ENCODE peak calls at places on chromosomes 12 and 14, in ten cellular contexts. One of them, this sample, is unnamed.

GRCh38 chr12:90368081-90368480 is 586.9 kb downstream of the CCER1 start:
- DNase-seq in A549: no peak
- DNase-seq in neural progenitor cell: no peak
- DNase-seq in psoas muscle: no peak
- DNase-seq in astrocyte of the cerebellum: no peak
- DNase-seq in hepatocyte: no peak
- DNase-seq in GM23338: no peak
- DNase-seq in right lobe of liver: no peak
- DNase-seq in CD8-positive, alpha-beta T cell: no peak
- DNase-seq in thyroid gland: no peak
- DNase-seq in this sample: no peak

GRCh38 chr14:75821828-75822521 is 159.8 kb downstream of the TGFB3 start:
- DNase-seq in A549: no peak
- DNase-seq in neural progenitor cell: no peak
- DNase-seq in psoas muscle: no peak
- DNase-seq in astrocyte of the cerebellum: no peak
- DNase-seq in hepatocyte: peak
- DNase-seq in GM23338: no peak
- DNase-seq in right lobe of liver: no peak
- DNase-seq in CD8-positive, alpha-beta T cell: no peak
- DNase-seq in thyroid gland: no peak
- DNase-seq in this sample: no peak

GRCh38 chr12:107500310-107500709 is 185.3 kb upstream of the PWP1 start:
- DNase-seq in A549: no peak
- DNase-seq in neural progenitor cell: no peak
- DNase-seq in psoas muscle: no peak
- DNase-seq in astrocyte of the cerebellum: no peak
- DNase-seq in hepatocyte: no peak
- DNase-seq in GM23338: no peak
- DNase-seq in right lobe of liver: no peak
- DNase-seq in CD8-positive, alpha-beta T cell: no peak
- DNase-seq in thyroid gland: no peak
- DNase-seq in this sample: no peak

GRCh38 chr12:57175428-57176138 is 28.2 kb upstream of the LRP1-AS start:
- DNase-seq in A549: peak
- DNase-seq in neural progenitor cell: peak
- DNase-seq in psoas muscle: peak
- DNase-seq in astrocyte of the cerebellum: peak
- DNase-seq in hepatocyte: peak
- DNase-seq in GM23338: peak
- DNase-seq in right lobe of liver: peak
- DNase-seq in CD8-positive, alpha-beta T cell: peak
- DNase-seq in thyroid gland: peak
- DNase-seq in this sample: peak

GRCh38 chr14:30820674-30821073 is 53.7 kb upstream of the COCH start:
- DNase-seq in A549: no peak
- DNase-seq in neural progenitor cell: no peak
- DNase-seq in psoas muscle: no peak
- DNase-seq in astrocyte of the cerebellum: no peak
- DNase-seq in hepatocyte: no peak
- DNase-seq in GM23338: no peak
- DNase-seq in right lobe of liver: no peak
- DNase-seq in CD8-positive, alpha-beta T cell: no peak
- DNase-seq in thyroid gland: no peak
- DNase-seq in this sample: no peak

GRCh38 chr12:14960548-14961465 is 594 bp downstream of the ARHGDIB start:
- DNase-seq in A549: no peak
- DNase-seq in neural progenitor cell: no peak
- DNase-seq in psoas muscle: peak
- DNase-seq in astrocyte of the cerebellum: no peak
- DNase-seq in hepatocyte: no peak
- DNase-seq in GM23338: peak
- DNase-seq in right lobe of liver: peak
- DNase-seq in CD8-positive, alpha-beta T cell: peak
- DNase-seq in thyroid gland: peak
- DNase-seq in this sample: peak

GRCh38 chr12:132356686-132357622 is 27.6 kb upstream of the GALNT9 start:
- DNase-seq in A549: peak
- DNase-seq in neural progenitor cell: no peak
- DNase-seq in psoas muscle: peak
- DNase-seq in astrocyte of the cerebellum: no peak
- DNase-seq in hepatocyte: peak
- DNase-seq in GM23338: no peak
- DNase-seq in right lobe of liver: no peak
- DNase-seq in CD8-positive, alpha-beta T cell: no peak
- DNase-seq in thyroid gland: no peak
- DNase-seq in this sample: peak

GRCh38 chr12:52225752-52226151 is 7.3 kb upstream of the KRT7 start:
- DNase-seq in A549: no peak
- DNase-seq in neural progenitor cell: no peak
- DNase-seq in psoas muscle: no peak
- DNase-seq in astrocyte of the cerebellum: no peak
- DNase-seq in hepatocyte: no peak
- DNase-seq in GM23338: no peak
- DNase-seq in right lobe of liver: no peak
- DNase-seq in CD8-positive, alpha-beta T cell: no peak
- DNase-seq in thyroid gland: peak
- DNase-seq in this sample: no peak

GRCh38 chr14:83594874-83595273 is 1935.1 kb upstream of the FLRT2 start:
- DNase-seq in A549: no peak
- DNase-seq in neural progenitor cell: peak
- DNase-seq in psoas muscle: no peak
- DNase-seq in astrocyte of the cerebellum: no peak
- DNase-seq in hepatocyte: no peak
- DNase-seq in GM23338: peak
- DNase-seq in right lobe of liver: no peak
- DNase-seq in CD8-positive, alpha-beta T cell: no peak
- DNase-seq in thyroid gland: no peak
- DNase-seq in this sample: no peak

GRCh38 chr12:82757611-82758010 is 70.9 kb downstream of the TMTC2 start:
- DNase-seq in A549: no peak
- DNase-seq in neural progenitor cell: no peak
- DNase-seq in psoas muscle: no peak
- DNase-seq in astrocyte of the cerebellum: no peak
- DNase-seq in hepatocyte: no peak
- DNase-seq in GM23338: no peak
- DNase-seq in right lobe of liver: no peak
- DNase-seq in CD8-positive, alpha-beta T cell: no peak
- DNase-seq in thyroid gland: no peak
- DNase-seq in this sample: no peak

GRCh38 chr12:80178846-80179245 is 79.5 kb downstream of the OTOGL start:
- DNase-seq in A549: no peak
- DNase-seq in neural progenitor cell: no peak
- DNase-seq in psoas muscle: no peak
- DNase-seq in astrocyte of the cerebellum: no peak
- DNase-seq in hepatocyte: no peak
- DNase-seq in GM23338: no peak
- DNase-seq in right lobe of liver: no peak
- DNase-seq in CD8-positive, alpha-beta T cell: no peak
- DNase-seq in thyroid gland: no peak
- DNase-seq in this sample: no peak

GRCh38 chr12:26204612-26205289 is 9.4 kb downstream of the SSPN start:
- DNase-seq in A549: no peak
- DNase-seq in neural progenitor cell: no peak
- DNase-seq in psoas muscle: no peak
- DNase-seq in astrocyte of the cerebellum: no peak
- DNase-seq in hepatocyte: no peak
- DNase-seq in GM23338: no peak
- DNase-seq in right lobe of liver: no peak
- DNase-seq in CD8-positive, alpha-beta T cell: no peak
- DNase-seq in thyroid gland: peak
- DNase-seq in this sample: no peak

GRCh38 chr14:73472182-73473114 is 14.1 kb upstream of the NUMB start:
- DNase-seq in A549: peak
- DNase-seq in neural progenitor cell: peak
- DNase-seq in psoas muscle: no peak
- DNase-seq in astrocyte of the cerebellum: peak
- DNase-seq in hepatocyte: peak
- DNase-seq in GM23338: peak
- DNase-seq in right lobe of liver: no peak
- DNase-seq in CD8-positive, alpha-beta T cell: no peak
- DNase-seq in thyroid gland: no peak
- DNase-seq in this sample: peak

GRCh38 chr12:52870361-52871290 is 21.8 kb upstream of the KRT78 start:
- DNase-seq in A549: peak
- DNase-seq in neural progenitor cell: peak
- DNase-seq in psoas muscle: peak
- DNase-seq in astrocyte of the cerebellum: no peak
- DNase-seq in hepatocyte: peak
- DNase-seq in GM23338: peak
- DNase-seq in right lobe of liver: peak
- DNase-seq in CD8-positive, alpha-beta T cell: peak
- DNase-seq in thyroid gland: peak
- DNase-seq in this sample: peak

GRCh38 chr14:71918955-71919354 is 13.3 kb upstream of the RGS6 start:
- DNase-seq in A549: no peak
- DNase-seq in neural progenitor cell: peak
- DNase-seq in psoas muscle: no peak
- DNase-seq in astrocyte of the cerebellum: no peak
- DNase-seq in hepatocyte: peak
- DNase-seq in GM23338: peak
- DNase-seq in right lobe of liver: no peak
- DNase-seq in CD8-positive, alpha-beta T cell: no peak
- DNase-seq in thyroid gland: no peak
- DNase-seq in this sample: no peak

DNA sequence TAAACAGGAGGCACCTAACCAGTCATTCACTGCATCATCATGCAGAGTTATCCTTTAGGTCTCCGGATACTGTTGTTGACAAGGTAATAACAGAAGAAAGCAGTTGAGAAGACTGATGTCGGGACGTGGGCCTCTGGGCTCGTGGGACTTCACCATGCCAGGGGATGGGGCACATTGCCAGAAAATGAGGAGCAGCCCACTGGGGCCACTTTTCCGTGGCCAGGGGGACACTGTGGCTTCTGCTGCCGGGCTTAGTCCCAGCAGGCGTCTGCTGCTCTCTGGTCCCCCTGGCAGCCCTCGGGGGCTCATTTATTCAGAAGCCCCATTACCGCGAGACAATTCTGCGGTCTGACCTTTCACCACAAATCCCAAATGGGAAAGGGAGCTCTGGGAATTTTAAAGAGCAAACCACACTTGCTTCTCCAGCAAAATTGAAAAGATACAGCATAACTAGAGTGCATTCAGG is 201.2 kb downstream of the DAD1 start:
- DNase-seq in A549: no peak
- DNase-seq in neural progenitor cell: no peak
- DNase-seq in psoas muscle: no peak
- DNase-seq in astrocyte of the cerebellum: peak
- DNase-seq in hepatocyte: no peak
- DNase-seq in GM23338: peak
- DNase-seq in right lobe of liver: no peak
- DNase-seq in CD8-positive, alpha-beta T cell: no peak
- DNase-seq in thyroid gland: no peak
- DNase-seq in this sample: peak
- TF ChIP-seq CTCF in A549: peak
- TF ChIP-seq CTCF in neural progenitor cell: no peak
- TF ChIP-seq CTCF in psoas muscle: no peak
- TF ChIP-seq CTCF in astrocyte of the cerebellum: no peak
- TF ChIP-seq CTCF in hepatocyte: no peak
- TF ChIP-seq CTCF in GM23338: no peak
- TF ChIP-seq CTCF in right lobe of liver: no peak
- TF ChIP-seq CTCF in CD8-positive, alpha-beta T cell: no peak
- TF ChIP-seq CTCF in thyroid gland: no peak
- TF ChIP-seq CTCF in this sample: no peak

DNA sequence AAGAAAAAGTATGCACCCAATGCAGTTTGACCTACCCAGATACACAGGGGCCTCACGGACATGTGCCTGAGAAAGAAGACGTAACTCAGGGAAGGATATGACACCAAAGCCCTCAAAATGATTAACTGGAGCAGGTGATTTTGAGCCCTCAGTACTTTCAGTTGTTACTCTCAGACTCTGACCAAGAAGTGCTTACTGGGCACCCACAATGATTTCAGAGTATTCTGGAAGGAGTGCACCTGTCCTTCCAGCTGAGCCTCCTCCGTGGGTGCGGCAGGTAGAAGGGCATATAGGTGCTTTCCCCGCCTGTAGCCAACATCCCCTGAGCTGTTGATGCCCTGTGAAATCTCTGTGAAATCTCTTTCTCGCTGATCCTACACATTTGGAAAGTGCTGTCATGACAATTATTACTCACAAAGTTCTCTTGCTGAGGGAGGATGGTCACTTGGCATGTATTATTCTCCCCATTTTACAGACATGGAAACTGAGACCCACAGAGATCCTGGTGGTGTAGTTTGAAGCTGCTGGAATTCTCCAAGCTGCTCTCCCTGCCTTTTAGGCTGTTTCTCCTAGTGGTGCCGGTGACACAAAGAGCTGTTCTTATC is 154.3 kb upstream of the CCND2 start:
- DNase-seq in A549: no peak
- DNase-seq in neural progenitor cell: no peak
- DNase-seq in psoas muscle: no peak
- DNase-seq in astrocyte of the cerebellum: no peak
- DNase-seq in hepatocyte: no peak
- DNase-seq in GM23338: no peak
- DNase-seq in right lobe of liver: no peak
- DNase-seq in CD8-positive, alpha-beta T cell: no peak
- DNase-seq in thyroid gland: no peak
- DNase-seq in this sample: no peak
- H3K4me3 ChIP-seq in A549: no peak
- H3K4me3 ChIP-seq in neural progenitor cell: no peak
- H3K4me3 ChIP-seq in psoas muscle: no peak
- H3K4me3 ChIP-seq in astrocyte of the cerebellum: no peak
- H3K4me3 ChIP-seq in hepatocyte: no peak
- H3K4me3 ChIP-seq in GM23338: no peak
- H3K4me3 ChIP-seq in right lobe of liver: no peak
- H3K4me3 ChIP-seq in CD8-positive, alpha-beta T cell: no peak
- H3K4me3 ChIP-seq in thyroid gland: no peak
- H3K4me3 ChIP-seq in this sample: no peak

GRCh38 chr12:83945871-83946270 is 966.7 kb downstream of the SLC6A15 start:
- DNase-seq in A549: peak
- DNase-seq in neural progenitor cell: no peak
- DNase-seq in psoas muscle: no peak
- DNase-seq in astrocyte of the cerebellum: peak
- DNase-seq in hepatocyte: peak
- DNase-seq in GM23338: no peak
- DNase-seq in right lobe of liver: no peak
- DNase-seq in CD8-positive, alpha-beta T cell: no peak
- DNase-seq in thyroid gland: no peak
- DNase-seq in this sample: peak
- TF ChIP-seq CTCF in A549: no peak
- TF ChIP-seq CTCF in neural progenitor cell: no peak
- TF ChIP-seq CTCF in psoas muscle: no peak
- TF ChIP-seq CTCF in astrocyte of the cerebellum: no peak
- TF ChIP-seq CTCF in hepatocyte: no peak
- TF ChIP-seq CTCF in GM23338: no peak
- TF ChIP-seq CTCF in right lobe of liver: no peak
- TF ChIP-seq CTCF in CD8-positive, alpha-beta T cell: no peak
- TF ChIP-seq CTCF in thyroid gland: no peak
- TF ChIP-seq CTCF in this sample: no peak

DNA sequence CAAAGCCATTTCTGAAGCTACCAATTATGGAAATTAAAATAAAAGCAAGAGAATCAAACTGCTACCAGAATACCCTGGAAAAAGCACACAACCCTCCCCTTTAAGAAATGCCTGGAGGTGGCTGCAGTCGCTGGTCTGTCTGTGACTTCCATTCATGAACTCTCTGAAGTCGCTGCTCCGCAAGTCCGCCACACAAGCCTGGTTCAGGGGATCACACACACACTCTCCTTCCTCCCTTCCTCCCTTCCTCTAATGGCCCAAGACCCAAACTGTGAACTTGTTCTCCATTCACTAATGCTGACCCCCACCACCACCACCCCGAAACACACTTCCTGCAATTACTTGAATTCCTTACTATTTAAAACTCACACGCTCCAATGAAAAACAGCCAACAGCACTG is 974 bp upstream of the LMO3 start:
- DNase-seq in A549: no peak
- DNase-seq in neural progenitor cell: peak
- DNase-seq in psoas muscle: no peak
- DNase-seq in astrocyte of the cerebellum: no peak
- DNase-seq in hepatocyte: no peak
- DNase-seq in GM23338: peak
- DNase-seq in right lobe of liver: no peak
- DNase-seq in CD8-positive, alpha-beta T cell: no peak
- DNase-seq in thyroid gland: peak
- DNase-seq in this sample: no peak
- H3K4me3 ChIP-seq in A549: no peak
- H3K4me3 ChIP-seq in neural progenitor cell: peak
- H3K4me3 ChIP-seq in psoas muscle: peak
- H3K4me3 ChIP-seq in astrocyte of the cerebellum: peak
- H3K4me3 ChIP-seq in hepatocyte: peak
- H3K4me3 ChIP-seq in GM23338: peak
- H3K4me3 ChIP-seq in right lobe of liver: no peak
- H3K4me3 ChIP-seq in CD8-positive, alpha-beta T cell: no peak
- H3K4me3 ChIP-seq in thyroid gland: no peak
- H3K4me3 ChIP-seq in this sample: peak

This sample was measured in astrocyte of the spinal cord.